ENCODE peak calls at places on chromosomes 2 and 18, in nine cellular contexts. One of them, this sample, is unnamed.

GRCh38 chr18:36769172-36769571 is 59.6 kb downstream of the TPGS2 start:
- DNase-seq in colonic mucosa: no peak
- DNase-seq in NB4: no peak
- DNase-seq in MCF 10A: peak
- DNase-seq in HFF-Myc: no peak
- DNase-seq in nephron progenitor cell: no peak
- DNase-seq in right lobe of liver: no peak
- DNase-seq in left lung: no peak
- DNase-seq in mammary epithelial cell: no peak
- DNase-seq in this sample: no peak

GRCh38 chr18:46424898-46425297 is 232.1 kb downstream of the LOXHD1 start:
- DNase-seq in nephron progenitor cell: peak
- DNase-seq in MCF 10A: peak
- DNase-seq in mammary epithelial cell: peak
- DNase-seq in right lobe of liver: no peak
- DNase-seq in NB4: no peak
- DNase-seq in colonic mucosa: no peak
- DNase-seq in HFF-Myc: no peak
- DNase-seq in left lung: no peak
- DNase-seq in this sample: no peak

GRCh38 chr18:24003903-24004640 is 10.5 kb upstream of the TTC39C start:
- DNase-seq in NB4: no peak
- DNase-seq in colonic mucosa: no peak
- DNase-seq in mammary epithelial cell: no peak
- DNase-seq in HFF-Myc: no peak
- DNase-seq in right lobe of liver: no peak
- DNase-seq in left lung: no peak
- DNase-seq in MCF 10A: no peak
- DNase-seq in nephron progenitor cell: no peak
- DNase-seq in this sample: no peak

GRCh38 chr2:15158117-15158516 is 403.0 kb downstream of the NBAS start:
- DNase-seq in colonic mucosa: no peak
- DNase-seq in nephron progenitor cell: peak
- DNase-seq in MCF 10A: no peak
- DNase-seq in HFF-Myc: no peak
- DNase-seq in left lung: no peak
- DNase-seq in mammary epithelial cell: no peak
- DNase-seq in NB4: no peak
- DNase-seq in right lobe of liver: no peak
- DNase-seq in this sample: no peak

GRCh38 chr2:127386764-127387654 is 766 bp downstream of the MAP3K2 start:
- DNase-seq in nephron progenitor cell: peak
- DNase-seq in colonic mucosa: peak
- DNase-seq in right lobe of liver: peak
- DNase-seq in mammary epithelial cell: peak
- DNase-seq in NB4: peak
- DNase-seq in left lung: peak
- DNase-seq in HFF-Myc: peak
- DNase-seq in MCF 10A: peak
- DNase-seq in this sample: peak

GRCh38 chr2:102664439-102665042 is 45.2 kb downstream of the SLC9A2 start:
- DNase-seq in nephron progenitor cell: no peak
- DNase-seq in MCF 10A: peak
- DNase-seq in colonic mucosa: peak
- DNase-seq in HFF-Myc: peak
- DNase-seq in NB4: peak
- DNase-seq in mammary epithelial cell: peak
- DNase-seq in left lung: no peak
- DNase-seq in right lobe of liver: no peak
- DNase-seq in this sample: peak

GRCh38 chr2:165877565-165878550 is 75.7 kb downstream of the TTC21B start:
- DNase-seq in colonic mucosa: no peak
- DNase-seq in NB4: peak
- DNase-seq in right lobe of liver: no peak
- DNase-seq in HFF-Myc: no peak
- DNase-seq in MCF 10A: peak
- DNase-seq in mammary epithelial cell: peak
- DNase-seq in nephron progenitor cell: no peak
- DNase-seq in left lung: no peak
- DNase-seq in this sample: peak

GRCh38 chr2:76850969-76851368 is 671.2 kb downstream of the LRRTM4 start:
- DNase-seq in HFF-Myc: no peak
- DNase-seq in colonic mucosa: no peak
- DNase-seq in left lung: no peak
- DNase-seq in right lobe of liver: no peak
- DNase-seq in NB4: no peak
- DNase-seq in MCF 10A: no peak
- DNase-seq in nephron progenitor cell: no peak
- DNase-seq in mammary epithelial cell: no peak
- DNase-seq in this sample: no peak

GRCh38 chr18:77068321-77068841 is 64.2 kb downstream of the MBP start:
- DNase-seq in HFF-Myc: no peak
- DNase-seq in MCF 10A: no peak
- DNase-seq in mammary epithelial cell: peak
- DNase-seq in nephron progenitor cell: no peak
- DNase-seq in colonic mucosa: no peak
- DNase-seq in NB4: peak
- DNase-seq in left lung: no peak
- DNase-seq in right lobe of liver: no peak
- DNase-seq in this sample: peak

GRCh38 chr18:63253018-63253417 is 66.6 kb downstream of the BCL2 start:
- DNase-seq in MCF 10A: no peak
- DNase-seq in mammary epithelial cell: no peak
- DNase-seq in NB4: no peak
- DNase-seq in colonic mucosa: no peak
- DNase-seq in nephron progenitor cell: no peak
- DNase-seq in left lung: no peak
- DNase-seq in right lobe of liver: no peak
- DNase-seq in HFF-Myc: no peak
- DNase-seq in this sample: no peak

GRCh38 chr2:159573846-159574245 is 42.5 kb downstream of the BAZ2B start:
- DNase-seq in HFF-Myc: no peak
- DNase-seq in mammary epithelial cell: no peak
- DNase-seq in left lung: no peak
- DNase-seq in MCF 10A: no peak
- DNase-seq in right lobe of liver: no peak
- DNase-seq in nephron progenitor cell: no peak
- DNase-seq in colonic mucosa: no peak
- DNase-seq in NB4: peak
- DNase-seq in this sample: no peak

GRCh38 chr2:192978317-192978874 is 783.7 kb upstream of the TMEFF2 start:
- DNase-seq in nephron progenitor cell: no peak
- DNase-seq in right lobe of liver: no peak
- DNase-seq in HFF-Myc: no peak
- DNase-seq in colonic mucosa: no peak
- DNase-seq in MCF 10A: no peak
- DNase-seq in mammary epithelial cell: no peak
- DNase-seq in left lung: no peak
- DNase-seq in NB4: no peak
- DNase-seq in this sample: no peak

GRCh38 chr2:137910641-137911040 is 53.6 kb upstream of the HNMT start:
- DNase-seq in MCF 10A: peak
- DNase-seq in mammary epithelial cell: no peak
- DNase-seq in HFF-Myc: no peak
- DNase-seq in NB4: peak
- DNase-seq in nephron progenitor cell: no peak
- DNase-seq in right lobe of liver: no peak
- DNase-seq in colonic mucosa: no peak
- DNase-seq in left lung: no peak
- DNase-seq in this sample: peak

GRCh38 chr2:233000886-233001750 is 11.9 kb downstream of the NGEF start:
- DNase-seq in mammary epithelial cell: no peak
- DNase-seq in right lobe of liver: peak
- DNase-seq in MCF 10A: no peak
- DNase-seq in NB4: no peak
- DNase-seq in nephron progenitor cell: no peak
- DNase-seq in colonic mucosa: no peak
- DNase-seq in left lung: no peak
- DNase-seq in HFF-Myc: no peak
- DNase-seq in this sample: no peak

GRCh38 chr18:62717059-62717849 is 1.9 kb downstream of the PHLPP1 start:
- DNase-seq in mammary epithelial cell: peak
- DNase-seq in right lobe of liver: no peak
- DNase-seq in HFF-Myc: no peak
- DNase-seq in nephron progenitor cell: peak
- DNase-seq in colonic mucosa: peak
- DNase-seq in MCF 10A: peak
- DNase-seq in NB4: peak
- DNase-seq in left lung: no peak
- DNase-seq in this sample: peak

GRCh38 chr2:218996937-218997336 is 3.7 kb upstream of the CRYBA2 start:
- DNase-seq in mammary epithelial cell: no peak
- DNase-seq in nephron progenitor cell: no peak
- DNase-seq in right lobe of liver: no peak
- DNase-seq in HFF-Myc: no peak
- DNase-seq in MCF 10A: no peak
- DNase-seq in left lung: no peak
- DNase-seq in NB4: no peak
- DNase-seq in colonic mucosa: peak
- DNase-seq in this sample: no peak
- TF ChIP-seq CTCF in mammary epithelial cell: no peak
- TF ChIP-seq CTCF in nephron progenitor cell: no peak
- TF ChIP-seq CTCF in right lobe of liver: no peak
- TF ChIP-seq CTCF in HFF-Myc: no peak
- TF ChIP-seq CTCF in MCF 10A: no peak
- TF ChIP-seq CTCF in left lung: no peak
- TF ChIP-seq CTCF in NB4: no peak
- TF ChIP-seq CTCF in colonic mucosa: no peak
- TF ChIP-seq CTCF in this sample: no peak

GRCh38 chr2:133264951-133265949 is 303.0 kb downstream of the NCKAP5 start:
- DNase-seq in mammary epithelial cell: no peak
- DNase-seq in right lobe of liver: peak
- DNase-seq in NB4: no peak
- DNase-seq in colonic mucosa: peak
- DNase-seq in HFF-Myc: no peak
- DNase-seq in MCF 10A: no peak
- DNase-seq in left lung: peak
- DNase-seq in nephron progenitor cell: peak
- DNase-seq in this sample: no peak

GRCh38 chr2:133266926-133267590 is 301.2 kb downstream of the NCKAP5 start:
- DNase-seq in HFF-Myc: no peak
- DNase-seq in colonic mucosa: no peak
- DNase-seq in NB4: no peak
- DNase-seq in MCF 10A: no peak
- DNase-seq in left lung: no peak
- DNase-seq in mammary epithelial cell: peak
- DNase-seq in right lobe of liver: no peak
- DNase-seq in nephron progenitor cell: peak
- DNase-seq in this sample: no peak

GRCh38 chr2:133266075-133266925 is 302.0 kb downstream of the NCKAP5 start:
- DNase-seq in NB4: no peak
- DNase-seq in colonic mucosa: no peak
- DNase-seq in left lung: peak
- DNase-seq in mammary epithelial cell: peak
- DNase-seq in nephron progenitor cell: peak
- DNase-seq in MCF 10A: no peak
- DNase-seq in HFF-Myc: no peak
- DNase-seq in right lobe of liver: peak
- DNase-seq in this sample: no peak

DNA sequence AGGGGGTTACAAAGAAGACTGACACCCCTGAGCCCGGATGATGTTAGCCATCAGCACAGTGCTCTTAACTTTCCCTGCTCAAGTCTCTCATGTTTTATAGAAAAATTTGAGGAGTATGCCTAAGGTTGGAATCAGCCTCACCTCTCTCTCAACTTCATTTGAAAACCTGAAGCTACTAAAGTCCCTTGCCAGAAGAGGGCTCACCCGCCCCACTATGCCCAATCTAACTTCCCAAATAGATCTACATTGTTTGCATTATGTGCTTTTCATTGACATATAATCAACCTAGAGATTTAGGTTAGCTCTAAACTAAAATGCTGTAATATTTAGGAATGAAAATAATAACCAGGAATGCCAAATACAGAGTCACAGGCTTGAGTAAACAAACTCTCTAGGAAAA is 305.4 kb downstream of the NCKAP5 start:
- DNase-seq in colonic mucosa: no peak
- DNase-seq in MCF 10A: no peak
- DNase-seq in NB4: no peak
- DNase-seq in nephron progenitor cell: no peak
- DNase-seq in left lung: no peak
- DNase-seq in mammary epithelial cell: peak
- DNase-seq in right lobe of liver: no peak
- DNase-seq in HFF-Myc: no peak
- DNase-seq in this sample: no peak
- TF ChIP-seq CTCF in colonic mucosa: no peak
- TF ChIP-seq CTCF in MCF 10A: peak
- TF ChIP-seq CTCF in NB4: no peak
- TF ChIP-seq CTCF in nephron progenitor cell: no peak
- TF ChIP-seq CTCF in left lung: no peak
- TF ChIP-seq CTCF in mammary epithelial cell: peak
- TF ChIP-seq CTCF in right lobe of liver: no peak
- TF ChIP-seq CTCF in HFF-Myc: no peak
- TF ChIP-seq CTCF in this sample: no peak

GRCh38 chr2:11320698-11321492 is 23.5 kb downstream of the ROCK2 start:
- DNase-seq in HFF-Myc: no peak
- DNase-seq in colonic mucosa: no peak
- DNase-seq in nephron progenitor cell: no peak
- DNase-seq in NB4: peak
- DNase-seq in mammary epithelial cell: no peak
- DNase-seq in MCF 10A: no peak
- DNase-seq in right lobe of liver: no peak
- DNase-seq in left lung: no peak
- DNase-seq in this sample: no peak
- TF ChIP-seq CTCF in HFF-Myc: no peak
- TF ChIP-seq CTCF in colonic mucosa: no peak
- TF ChIP-seq CTCF in nephron progenitor cell: no peak
- TF ChIP-seq CTCF in NB4: no peak
- TF ChIP-seq CTCF in mammary epithelial cell: no peak
- TF ChIP-seq CTCF in MCF 10A: no peak
- TF ChIP-seq CTCF in right lobe of liver: no peak
- TF ChIP-seq CTCF in left lung: no peak
- TF ChIP-seq CTCF in this sample: no peak

DNA sequence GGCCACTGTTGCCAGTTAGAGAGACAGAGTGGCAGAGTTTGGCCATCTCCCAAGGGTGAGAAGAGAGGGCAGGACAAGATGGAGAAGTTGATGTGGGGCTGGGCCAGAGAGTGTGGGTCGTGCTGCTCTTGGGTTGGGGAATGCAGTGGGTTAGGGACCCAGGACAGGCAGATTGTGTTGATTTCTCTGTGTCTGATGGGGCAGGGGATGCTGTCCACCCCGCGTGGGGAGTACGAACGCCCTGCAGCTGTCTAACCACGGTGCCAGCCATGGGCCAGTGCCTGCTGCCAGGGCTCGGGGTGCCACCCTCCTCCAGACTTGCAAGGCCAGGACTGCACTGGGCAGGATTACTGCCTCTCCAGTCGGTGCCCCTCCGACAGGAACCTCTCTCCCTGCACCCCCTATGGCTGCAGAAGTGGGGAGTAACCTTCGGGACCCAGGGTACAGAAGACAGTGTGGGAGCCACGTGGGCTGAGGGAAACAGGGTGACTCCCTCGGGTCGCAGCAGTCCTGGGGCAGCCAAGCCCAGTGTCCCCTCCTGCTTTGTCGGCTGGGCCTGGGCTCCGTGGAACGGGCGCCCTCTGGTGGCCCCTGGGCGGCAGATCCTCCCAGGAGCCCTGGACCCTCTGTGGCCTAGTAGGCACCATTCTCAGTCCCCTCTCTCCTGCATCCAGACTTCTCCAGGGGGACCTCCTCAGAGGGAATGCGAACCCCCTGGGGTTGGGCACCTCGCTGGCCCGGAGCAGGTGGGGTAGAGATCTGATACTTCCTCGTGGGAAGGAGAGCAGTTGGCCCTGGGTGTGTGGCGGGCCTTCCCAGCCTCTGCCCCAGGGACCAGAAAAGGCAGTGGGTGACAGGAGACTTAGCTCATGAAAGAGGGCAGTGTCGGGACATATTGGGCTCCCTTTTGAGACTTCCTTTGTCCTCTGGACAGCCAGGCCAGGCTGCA is 2.7 kb downstream of the GPC1 start:
- DNase-seq in colonic mucosa: peak
- DNase-seq in mammary epithelial cell: peak
- DNase-seq in left lung: peak
- DNase-seq in right lobe of liver: peak
- DNase-seq in HFF-Myc: no peak
- DNase-seq in MCF 10A: peak
- DNase-seq in NB4: peak
- DNase-seq in nephron progenitor cell: peak
- DNase-seq in this sample: peak
- TF ChIP-seq CTCF in colonic mucosa: peak
- TF ChIP-seq CTCF in mammary epithelial cell: peak
- TF ChIP-seq CTCF in left lung: peak
- TF ChIP-seq CTCF in right lobe of liver: peak
- TF ChIP-seq CTCF in HFF-Myc: peak
- TF ChIP-seq CTCF in MCF 10A: peak
- TF ChIP-seq CTCF in NB4: peak
- TF ChIP-seq CTCF in nephron progenitor cell: peak
- TF ChIP-seq CTCF in this sample: peak